ENCODE peak calls at places on chromosomes 12 and 14, in four cellular contexts. D, K, Q and C are unnamed samples.

GRCh38 chr14:32986791-32987545 is 48.3 kb downstream of the NPAS3 start:
- DNase-seq in D (peak; percentile 25), K (no peak), Q (no peak), C (no peak)

GRCh38 chr12:112677050-112677765 is 114.3 kb upstream of the RPH3A start:
- DNase-seq in D (no peak), K (no peak), Q (no peak), C (no peak)

GRCh38 chr12:121839993-121840761 is 18.5 kb downstream of the HPD start:
- DNase-seq in D (no peak), K (no peak), Q (no peak), C (no peak)

GRCh38 chr14:52013984-52014600 is 24.7 kb downstream of the RTRAF start:
- DNase-seq in D (no peak), K (no peak), Q (no peak), C (no peak)

GRCh38 chr14:100571837-100572236 is 15.4 kb downstream of the BEGAIN start:
- DNase-seq in D (no peak), K (no peak), Q (no peak), C (no peak)

GRCh38 chr12:112686373-112686772 is 105.2 kb upstream of the RPH3A start:
- DNase-seq in D (no peak), K (no peak), Q (no peak), C (no peak)

GRCh38 chr12:53097207-53097563 is 282 bp upstream of the IGFBP6 start:
- DNase-seq in D (peak; percentile 40), K (no peak), Q (no peak), C (no peak)

GRCh38 chr14:78633747-78634146 is 463.6 kb downstream of the NRXN3 start:
- DNase-seq in D (no peak), K (no peak), Q (no peak), C (no peak)

GRCh38 chr12:93144109-93144508 is 215.0 kb upstream of the EEA1 start:
- DNase-seq in D (no peak), K (no peak), Q (no peak), C (no peak)

GRCh38 chr14:106776395-106776983 is 1250.1 kb downstream of the TMEM121 start:
- DNase-seq in D (no peak), K (no peak), Q (no peak), C (no peak)

GRCh38 chr14:64729386-64730060 is 25.3 kb downstream of the PLEKHG3 start:
- DNase-seq in D (no peak), K (no peak), Q (no peak), C (peak; percentile 16)

GRCh38 chr12:6772331-6772695 is at the start of gene LAG3:
- DNase-seq in D (peak; percentile 34), K (no peak), Q (peak; percentile 38), C (no peak)

GRCh38 chr12:88496429-88497190 is 83.7 kb downstream of the KITLG start:
- DNase-seq in D (no peak), K (no peak), Q (no peak), C (no peak)

GRCh38 chr12:22684526-22685118 is 59.7 kb downstream of the ETNK1 start:
- DNase-seq in D (no peak), K (no peak), Q (no peak), C (no peak)

GRCh38 chr14:104654119-104654518 is 35.3 kb upstream of the INF2 start:
- DNase-seq in D (no peak), K (no peak), Q (no peak), C (no peak)

GRCh38 chr12:48815281-48816110 is 2.8 kb upstream of the CACNB3 start:
- DNase-seq in D (peak; percentile 86), K (no peak), Q (peak; percentile 87), C (peak; percentile 76)

GRCh38 chr12:80068173-80068572 is 31.2 kb upstream of the OTOGL start:
- DNase-seq in D (no peak), K (no peak), Q (no peak), C (no peak)

GRCh38 chr12:46983959-46984833 is 95.2 kb upstream of the PCED1B start:
- DNase-seq in D (peak; percentile 51), K (no peak), Q (peak; percentile 23), C (no peak)

DNA sequence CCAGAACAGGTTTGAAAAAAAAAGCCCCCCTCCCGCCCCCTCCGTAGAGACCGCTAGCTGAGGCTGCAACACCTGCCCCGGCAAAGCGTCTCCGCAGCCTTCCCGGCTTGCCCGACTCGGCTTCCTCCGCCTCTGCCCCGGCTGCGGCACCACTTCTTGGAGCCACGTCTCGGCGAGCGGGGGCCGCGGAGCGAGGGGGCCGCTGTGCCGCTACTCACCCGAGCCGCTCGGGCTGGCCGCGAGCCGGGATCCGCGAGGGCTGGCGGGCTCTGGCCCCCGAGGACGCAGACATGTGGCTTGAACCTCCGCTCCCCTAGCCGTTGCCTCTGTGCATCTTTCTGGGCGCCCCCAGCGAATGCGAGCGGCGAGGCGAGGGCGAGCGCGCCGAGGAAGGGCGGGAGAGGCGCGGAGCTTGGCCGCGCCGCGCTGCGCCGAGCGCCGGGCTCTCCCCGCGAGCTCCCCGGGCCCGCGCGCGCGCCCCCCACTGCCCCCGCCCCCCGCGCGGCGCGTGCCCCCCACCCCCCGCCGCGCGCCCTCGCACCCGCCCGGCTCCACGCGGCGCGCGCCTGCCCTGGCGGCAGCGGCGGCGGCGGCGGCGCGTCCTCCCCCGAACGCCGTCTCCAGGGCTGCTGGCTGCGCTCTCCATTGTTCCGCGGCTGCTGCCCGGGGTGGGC is 249.5 kb downstream of the APAF1 start:
- DNase-seq in D (no peak), K (no peak), Q (no peak), C (no peak)
- H3K4me3 ChIP-seq in D (peak overlapping the region; percentile 52), K (peak overlapping the region; percentile 14), Q (peak overlapping the region; percentile 11), C (peak overlapping the region; percentile 16)

DNA sequence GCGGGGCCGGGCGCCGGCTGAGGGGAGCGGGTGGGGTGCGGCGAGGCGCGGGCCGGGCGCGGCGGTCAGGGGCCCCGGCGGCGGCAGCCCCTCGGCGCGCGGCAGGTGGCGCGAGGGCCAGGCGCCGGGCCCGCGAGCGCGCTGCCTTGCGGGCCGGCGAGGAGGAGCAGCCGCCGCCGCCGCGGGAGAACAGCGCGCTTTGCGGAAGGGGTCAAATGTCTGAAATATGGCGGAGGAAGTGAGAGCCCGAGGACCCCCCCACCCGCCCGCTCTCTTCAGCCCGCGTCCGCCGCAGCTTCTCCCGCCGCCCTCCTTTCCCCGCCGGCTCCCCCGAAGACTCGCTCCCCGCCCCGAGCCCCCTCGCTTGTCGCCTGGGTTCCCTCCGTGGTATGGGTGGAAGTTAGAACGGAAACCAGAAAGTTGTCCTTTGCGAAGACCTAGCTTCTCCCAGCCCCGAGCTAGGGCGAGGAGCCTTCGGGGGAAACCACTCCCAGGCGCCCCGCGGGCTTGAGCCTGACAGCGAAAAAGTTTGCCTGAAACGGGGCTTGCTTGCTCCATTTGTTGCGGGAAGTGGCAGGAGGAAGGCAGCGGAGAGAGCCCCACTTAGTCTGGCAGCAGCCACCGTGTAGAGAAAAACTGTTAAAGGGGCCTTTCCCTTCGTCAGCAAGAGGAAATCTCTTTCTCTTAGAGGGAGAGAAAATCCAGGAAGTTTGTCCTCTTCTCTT is 557 bp downstream of the RAP1B start:
- DNase-seq in D (peak; percentile 69), K (no peak), Q (peak; percentile 71), C (peak; percentile 61)
- TF ChIP-seq POLR2A in D (no peak), K (no peak), Q (peak; percentile 59), C (peak; percentile 39)

GRCh38 chr12:40228727-40229126 is 3.9 kb downstream of the LRRK2 start:
- DNase-seq in D (no peak), K (no peak), Q (no peak), C (no peak)
- H3K4me3 ChIP-seq in D (no peak overlapping the region), K (no peak overlapping the region), Q (no peak overlapping the region), C (no peak overlapping the region)

DNA sequence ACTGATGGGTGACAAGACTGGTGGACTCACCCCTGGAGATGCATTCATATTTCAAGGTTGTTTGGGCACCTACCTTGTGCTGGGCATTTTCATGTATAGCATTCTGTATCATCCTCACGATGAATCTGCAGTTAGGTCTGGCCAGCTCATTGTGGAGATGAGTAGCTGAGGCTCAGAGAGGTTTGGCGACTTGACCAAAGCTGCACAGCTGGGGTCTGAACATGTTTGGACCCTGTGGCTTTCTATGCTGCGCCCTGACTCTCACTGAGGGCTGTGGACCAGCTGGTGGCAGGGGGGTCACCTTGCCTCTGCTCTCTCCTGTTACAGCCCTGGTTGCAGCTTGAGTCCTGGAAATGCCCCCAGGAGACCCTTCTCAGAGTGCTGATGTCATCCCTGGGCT is 24.9 kb upstream of the CCDC63 start:
- DNase-seq in D (no peak), K (no peak), Q (no peak), C (no peak)
- TF ChIP-seq POLR2A in D (no peak), K (no peak), Q (no peak), C (no peak)

GRCh38 chr14:103520269-103520656 is 2.4 kb downstream of the CKB start:
- DNase-seq in D (no peak), K (no peak), Q (no peak), C (no peak)
- H3K4me3 ChIP-seq in D (peak overlapping the region; percentile 88), K (peak overlapping the region; percentile 54), Q (peak overlapping the region; percentile 72), C (no peak overlapping the region)

GRCh38 chr14:76961631-76962302 is 66.7 kb downstream of the IRF2BPL start:
- DNase-seq in D (peak; percentile 88), K (peak; percentile 61), Q (peak; percentile 89), C (peak; percentile 91)
- TF ChIP-seq POLR2A in D (no peak), K (no peak), Q (no peak), C (peak; percentile 49)

DNA sequence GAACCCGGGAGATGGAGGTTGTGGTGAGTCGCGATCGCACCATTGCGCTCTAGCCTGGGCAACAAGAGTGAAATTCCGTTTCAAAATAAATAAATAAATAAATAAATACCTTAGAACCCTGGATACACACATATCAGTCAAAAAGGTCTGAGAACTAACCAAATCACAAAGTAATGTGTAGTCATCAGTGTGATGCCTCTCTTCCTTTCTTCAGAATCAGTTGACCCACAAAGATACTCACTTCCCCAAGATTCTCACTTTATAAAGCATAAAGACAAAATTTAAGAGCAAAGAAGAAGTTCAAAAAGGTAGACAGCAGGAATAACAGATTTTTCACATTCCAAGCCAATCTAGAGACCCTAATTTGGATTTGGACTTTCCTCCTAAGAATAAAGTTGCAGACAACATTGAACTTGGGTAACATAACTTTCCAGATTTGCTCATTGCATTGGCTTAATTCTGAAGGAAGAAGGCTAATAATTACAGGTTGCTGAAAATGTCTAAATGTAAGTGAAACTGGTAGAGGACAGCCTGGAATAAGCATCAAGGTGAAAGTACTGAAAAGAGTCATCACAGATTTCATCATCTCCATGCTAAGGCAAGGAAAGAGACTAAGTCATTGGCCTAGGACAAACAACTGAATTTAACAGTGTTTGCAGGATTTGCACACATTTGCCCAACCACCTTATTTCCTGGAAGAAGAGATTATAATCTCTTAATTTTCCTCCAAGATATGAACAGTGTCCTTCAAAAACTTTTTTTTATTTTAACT is 17.4 kb downstream of the TMED10 start:
- DNase-seq in D (no peak), K (no peak), Q (no peak), C (no peak)
- H3K4me3 ChIP-seq in D (no peak overlapping the region), K (no peak overlapping the region), Q (no peak overlapping the region), C (no peak overlapping the region)

DNA sequence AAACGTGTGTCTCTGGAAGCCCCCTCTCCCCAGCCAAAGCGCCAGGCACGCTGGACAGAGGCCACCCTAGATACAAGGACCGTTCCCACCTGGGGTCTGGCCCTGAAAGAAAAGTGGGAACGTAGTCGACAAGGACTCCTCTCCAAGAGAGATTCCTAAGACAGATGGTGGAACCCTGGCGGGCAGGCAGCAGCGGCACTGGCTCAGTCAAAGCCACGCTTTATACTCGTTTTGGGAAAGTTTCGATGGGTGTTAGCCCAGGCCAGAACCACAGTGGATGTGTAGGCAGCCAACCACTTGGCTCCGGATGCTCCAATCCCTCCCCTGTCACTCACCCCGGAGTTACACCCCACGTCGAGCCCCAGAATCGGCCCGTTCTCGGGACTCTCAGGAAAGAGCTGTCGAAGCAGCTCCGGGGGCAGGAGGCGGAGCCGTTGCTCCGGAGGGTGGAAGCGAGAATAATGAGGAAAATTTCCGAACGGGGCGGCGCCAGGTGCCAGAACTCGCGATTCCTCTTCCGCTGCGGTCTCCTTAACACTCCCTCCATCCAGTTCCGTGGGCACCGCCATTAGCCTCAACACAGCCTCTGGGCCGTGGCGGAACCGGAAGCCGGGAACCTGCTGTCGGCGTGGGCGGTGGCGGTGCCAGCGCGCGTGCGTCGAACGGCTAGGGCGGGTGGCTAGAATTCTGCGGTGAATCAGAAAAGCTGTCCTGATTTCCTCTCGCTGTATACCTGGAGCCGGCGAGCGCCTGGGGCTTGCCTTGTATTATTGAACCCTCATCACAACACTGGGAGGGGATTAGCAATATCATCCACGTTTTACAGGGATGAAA is at the start of gene BCDIN3D:
- DNase-seq in D (peak; percentile 95), K (peak; percentile 66), Q (peak; percentile 95), C (peak; percentile 91)
- TF ChIP-seq POLR2A in D (peak; percentile 12), K (peak; percentile 58), Q (peak; percentile 82), C (peak; percentile 92)